ENCODE peak calls at places on chromosomes 12 and 14, in six cellular contexts. One of them, this sample, is unnamed.

GRCh38 chr12:88793091-88793490 is 212.8 kb upstream of the KITLG start:
- DNase-seq in stimulated activated CD4-positive, alpha-beta T cell treated with anti-CD3 and anti-CD28 coated beads, TNF-alpha, amount 100 ng/mL, for 4 hours: no peak
- DNase-seq in GDM1: no peak
- DNase-seq in GM12878: no peak
- DNase-seq in retinal pigment epithelial cell: no peak
- DNase-seq in endodermal cell: no peak
- DNase-seq in this sample: no peak

GRCh38 chr14:89067293-89067972 is 243.0 kb downstream of the TTC8 start:
- DNase-seq in stimulated activated CD4-positive, alpha-beta T cell treated with anti-CD3 and anti-CD28 coated beads, TNF-alpha, amount 100 ng/mL, for 4 hours: no peak
- DNase-seq in GDM1: no peak
- DNase-seq in GM12878: no peak
- DNase-seq in retinal pigment epithelial cell: no peak
- DNase-seq in endodermal cell: no peak
- DNase-seq in this sample: no peak

GRCh38 chr14:52439476-52439875 is 112.8 kb downstream of the TXNDC16 start:
- DNase-seq in stimulated activated CD4-positive, alpha-beta T cell treated with anti-CD3 and anti-CD28 coated beads, TNF-alpha, amount 100 ng/mL, for 4 hours: no peak
- DNase-seq in GDM1: no peak
- DNase-seq in GM12878: no peak
- DNase-seq in retinal pigment epithelial cell: no peak
- DNase-seq in endodermal cell: no peak
- DNase-seq in this sample: no peak

GRCh38 chr14:96630281-96630680 is 128.1 kb downstream of the PAPOLA start:
- DNase-seq in stimulated activated CD4-positive, alpha-beta T cell treated with anti-CD3 and anti-CD28 coated beads, TNF-alpha, amount 100 ng/mL, for 4 hours: no peak
- DNase-seq in GDM1: no peak
- DNase-seq in GM12878: no peak
- DNase-seq in retinal pigment epithelial cell: no peak
- DNase-seq in endodermal cell: no peak
- DNase-seq in this sample: no peak

GRCh38 chr12:53618340-53618739 is 7.8 kb downstream of the ATF7 start:
- DNase-seq in stimulated activated CD4-positive, alpha-beta T cell treated with anti-CD3 and anti-CD28 coated beads, TNF-alpha, amount 100 ng/mL, for 4 hours: no peak
- DNase-seq in GDM1: no peak
- DNase-seq in GM12878: no peak
- DNase-seq in retinal pigment epithelial cell: no peak
- DNase-seq in endodermal cell: no peak
- DNase-seq in this sample: no peak

GRCh38 chr12:125853670-125854069 is 788.4 kb downstream of the AACS start:
- DNase-seq in stimulated activated CD4-positive, alpha-beta T cell treated with anti-CD3 and anti-CD28 coated beads, TNF-alpha, amount 100 ng/mL, for 4 hours: no peak
- DNase-seq in GDM1: no peak
- DNase-seq in GM12878: no peak
- DNase-seq in retinal pigment epithelial cell: no peak
- DNase-seq in endodermal cell: no peak
- DNase-seq in this sample: no peak

GRCh38 chr12:104653730-104654328 is 197.1 kb downstream of the CHST11 start:
- DNase-seq in stimulated activated CD4-positive, alpha-beta T cell treated with anti-CD3 and anti-CD28 coated beads, TNF-alpha, amount 100 ng/mL, for 4 hours: no peak
- DNase-seq in GDM1: no peak
- DNase-seq in GM12878: no peak
- DNase-seq in retinal pigment epithelial cell: no peak
- DNase-seq in endodermal cell: peak; percentile 87
- DNase-seq in this sample: peak; percentile 16

GRCh38 chr14:37708481-37708880 is 113.1 kb downstream of the TTC6 start:
- DNase-seq in stimulated activated CD4-positive, alpha-beta T cell treated with anti-CD3 and anti-CD28 coated beads, TNF-alpha, amount 100 ng/mL, for 4 hours: no peak
- DNase-seq in GDM1: no peak
- DNase-seq in GM12878: no peak
- DNase-seq in retinal pigment epithelial cell: no peak
- DNase-seq in endodermal cell: no peak
- DNase-seq in this sample: no peak

GRCh38 chr14:54676822-54677708 is 110.1 kb downstream of the SAMD4A start:
- DNase-seq in stimulated activated CD4-positive, alpha-beta T cell treated with anti-CD3 and anti-CD28 coated beads, TNF-alpha, amount 100 ng/mL, for 4 hours: no peak
- DNase-seq in GDM1: no peak
- DNase-seq in GM12878: no peak
- DNase-seq in retinal pigment epithelial cell: peak; percentile 94
- DNase-seq in endodermal cell: peak; percentile 70
- DNase-seq in this sample: no peak

GRCh38 chr12:14629832-14630688 is 62.4 kb upstream of the PLBD1 start:
- DNase-seq in stimulated activated CD4-positive, alpha-beta T cell treated with anti-CD3 and anti-CD28 coated beads, TNF-alpha, amount 100 ng/mL, for 4 hours: peak; percentile 7
- DNase-seq in GDM1: no peak
- DNase-seq in GM12878: no peak
- DNase-seq in retinal pigment epithelial cell: no peak
- DNase-seq in endodermal cell: peak; percentile 96
- DNase-seq in this sample: peak; percentile 40

GRCh38 chr14:80055912-80056801 is 155.1 kb downstream of the DIO2 start:
- DNase-seq in stimulated activated CD4-positive, alpha-beta T cell treated with anti-CD3 and anti-CD28 coated beads, TNF-alpha, amount 100 ng/mL, for 4 hours: no peak
- DNase-seq in GDM1: no peak
- DNase-seq in GM12878: no peak
- DNase-seq in retinal pigment epithelial cell: peak; percentile 24
- DNase-seq in endodermal cell: peak; percentile 82
- DNase-seq in this sample: no peak

GRCh38 chr12:57198329-57198728 is 18.3 kb upstream of the NXPH4 start:
- DNase-seq in stimulated activated CD4-positive, alpha-beta T cell treated with anti-CD3 and anti-CD28 coated beads, TNF-alpha, amount 100 ng/mL, for 4 hours: no peak
- DNase-seq in GDM1: no peak
- DNase-seq in GM12878: no peak
- DNase-seq in retinal pigment epithelial cell: no peak
- DNase-seq in endodermal cell: no peak
- DNase-seq in this sample: no peak

GRCh38 chr12:80837342-80837978 is 100.3 kb downstream of the LIN7A start:
- DNase-seq in stimulated activated CD4-positive, alpha-beta T cell treated with anti-CD3 and anti-CD28 coated beads, TNF-alpha, amount 100 ng/mL, for 4 hours: no peak
- DNase-seq in GDM1: no peak
- DNase-seq in GM12878: no peak
- DNase-seq in retinal pigment epithelial cell: peak; percentile 17
- DNase-seq in endodermal cell: peak; percentile 84
- DNase-seq in this sample: no peak

GRCh38 chr14:53295985-53296582 is 143.0 kb upstream of the DDHD1 start:
- DNase-seq in stimulated activated CD4-positive, alpha-beta T cell treated with anti-CD3 and anti-CD28 coated beads, TNF-alpha, amount 100 ng/mL, for 4 hours: no peak
- DNase-seq in GDM1: no peak
- DNase-seq in GM12878: no peak
- DNase-seq in retinal pigment epithelial cell: no peak
- DNase-seq in endodermal cell: no peak
- DNase-seq in this sample: peak; percentile 4

GRCh38 chr12:113524495-113524894 is 52.8 kb upstream of the LHX5 start:
- DNase-seq in stimulated activated CD4-positive, alpha-beta T cell treated with anti-CD3 and anti-CD28 coated beads, TNF-alpha, amount 100 ng/mL, for 4 hours: no peak
- DNase-seq in GDM1: no peak
- DNase-seq in GM12878: no peak
- DNase-seq in retinal pigment epithelial cell: no peak
- DNase-seq in endodermal cell: peak; percentile 88
- DNase-seq in this sample: no peak

GRCh38 chr14:62206456-62206855 is 444.2 kb downstream of the SNAPC1 start:
- DNase-seq in stimulated activated CD4-positive, alpha-beta T cell treated with anti-CD3 and anti-CD28 coated beads, TNF-alpha, amount 100 ng/mL, for 4 hours: no peak
- DNase-seq in GDM1: no peak
- DNase-seq in GM12878: no peak
- DNase-seq in retinal pigment epithelial cell: no peak
- DNase-seq in endodermal cell: no peak
- DNase-seq in this sample: no peak

GRCh38 chr14:64879635-64880381 is at the start of gene SPTB:
- DNase-seq in stimulated activated CD4-positive, alpha-beta T cell treated with anti-CD3 and anti-CD28 coated beads, TNF-alpha, amount 100 ng/mL, for 4 hours: peak; percentile 55
- DNase-seq in GDM1: no peak
- DNase-seq in GM12878: no peak
- DNase-seq in retinal pigment epithelial cell: no peak
- DNase-seq in endodermal cell: peak; percentile 88
- DNase-seq in this sample: no peak

GRCh38 chr14:59688224-59689170 is 111.9 kb upstream of the CCDC175 start:
- DNase-seq in stimulated activated CD4-positive, alpha-beta T cell treated with anti-CD3 and anti-CD28 coated beads, TNF-alpha, amount 100 ng/mL, for 4 hours: no peak
- DNase-seq in GDM1: peak; percentile 67
- DNase-seq in GM12878: no peak
- DNase-seq in retinal pigment epithelial cell: peak; percentile 37
- DNase-seq in endodermal cell: peak; percentile 91
- DNase-seq in this sample: peak; percentile 13

GRCh38 chr12:131454418-131455217 is 256.3 kb upstream of the SFSWAP start:
- DNase-seq in stimulated activated CD4-positive, alpha-beta T cell treated with anti-CD3 and anti-CD28 coated beads, TNF-alpha, amount 100 ng/mL, for 4 hours: peak; percentile 7
- DNase-seq in GDM1: peak; percentile 61
- DNase-seq in GM12878: no peak
- DNase-seq in retinal pigment epithelial cell: no peak
- DNase-seq in endodermal cell: peak; percentile 96
- DNase-seq in this sample: peak; percentile 37

GRCh38 chr12:18747960-18748359 is 10.0 kb downstream of the CAPZA3 start:
- DNase-seq in stimulated activated CD4-positive, alpha-beta T cell treated with anti-CD3 and anti-CD28 coated beads, TNF-alpha, amount 100 ng/mL, for 4 hours: no peak
- DNase-seq in GDM1: no peak
- DNase-seq in GM12878: no peak
- DNase-seq in retinal pigment epithelial cell: peak; percentile 89
- DNase-seq in endodermal cell: peak; percentile 63
- DNase-seq in this sample: no peak

GRCh38 chr12:108729612-108730336 is 1.5 kb downstream of the CORO1C start:
- DNase-seq in stimulated activated CD4-positive, alpha-beta T cell treated with anti-CD3 and anti-CD28 coated beads, TNF-alpha, amount 100 ng/mL, for 4 hours: no peak
- DNase-seq in GDM1: no peak
- DNase-seq in GM12878: no peak
- DNase-seq in retinal pigment epithelial cell: no peak
- DNase-seq in endodermal cell: no peak
- DNase-seq in this sample: no peak

GRCh38 chr12:49969027-49969426 is 3.7 kb upstream of the AQP6 start:
- DNase-seq in stimulated activated CD4-positive, alpha-beta T cell treated with anti-CD3 and anti-CD28 coated beads, TNF-alpha, amount 100 ng/mL, for 4 hours: no peak
- DNase-seq in GDM1: no peak
- DNase-seq in GM12878: no peak
- DNase-seq in retinal pigment epithelial cell: no peak
- DNase-seq in endodermal cell: no peak
- DNase-seq in this sample: no peak

GRCh38 chr14:26466862-26467261 is 131.0 kb downstream of the NOVA1 start:
- DNase-seq in stimulated activated CD4-positive, alpha-beta T cell treated with anti-CD3 and anti-CD28 coated beads, TNF-alpha, amount 100 ng/mL, for 4 hours: no peak
- DNase-seq in GDM1: no peak
- DNase-seq in GM12878: no peak
- DNase-seq in retinal pigment epithelial cell: no peak
- DNase-seq in endodermal cell: no peak
- DNase-seq in this sample: no peak

GRCh38 chr12:120869376-120869775 is 34.8 kb downstream of the SPPL3 start:
- DNase-seq in stimulated activated CD4-positive, alpha-beta T cell treated with anti-CD3 and anti-CD28 coated beads, TNF-alpha, amount 100 ng/mL, for 4 hours: no peak
- DNase-seq in GDM1: no peak
- DNase-seq in GM12878: no peak
- DNase-seq in retinal pigment epithelial cell: no peak
- DNase-seq in endodermal cell: no peak
- DNase-seq in this sample: no peak

GRCh38 chr12:112937741-112938719 is at the start of gene OAS3:
- DNase-seq in stimulated activated CD4-positive, alpha-beta T cell treated with anti-CD3 and anti-CD28 coated beads, TNF-alpha, amount 100 ng/mL, for 4 hours: peak; percentile 25
- DNase-seq in GDM1: peak; percentile 68
- DNase-seq in GM12878: peak; percentile 45
- DNase-seq in retinal pigment epithelial cell: peak; percentile 8
- DNase-seq in endodermal cell: peak; percentile 78
- DNase-seq in this sample: no peak

GRCh38 chr14:33085799-33086198 is 147.1 kb downstream of the NPAS3 start:
- DNase-seq in stimulated activated CD4-positive, alpha-beta T cell treated with anti-CD3 and anti-CD28 coated beads, TNF-alpha, amount 100 ng/mL, for 4 hours: no peak
- DNase-seq in GDM1: no peak
- DNase-seq in GM12878: no peak
- DNase-seq in retinal pigment epithelial cell: no peak
- DNase-seq in endodermal cell: no peak
- DNase-seq in this sample: no peak

GRCh38 chr12:46246021-46246700 is 22.7 kb downstream of the SLC38A1 start:
- DNase-seq in stimulated activated CD4-positive, alpha-beta T cell treated with anti-CD3 and anti-CD28 coated beads, TNF-alpha, amount 100 ng/mL, for 4 hours: no peak
- DNase-seq in GDM1: no peak
- DNase-seq in GM12878: no peak
- DNase-seq in retinal pigment epithelial cell: no peak
- DNase-seq in endodermal cell: no peak
- DNase-seq in this sample: no peak

GRCh38 chr12:122412851-122413433 is 9.5 kb downstream of the CLIP1 start:
- DNase-seq in stimulated activated CD4-positive, alpha-beta T cell treated with anti-CD3 and anti-CD28 coated beads, TNF-alpha, amount 100 ng/mL, for 4 hours: no peak
- DNase-seq in GDM1: no peak
- DNase-seq in GM12878: no peak
- DNase-seq in retinal pigment epithelial cell: no peak
- DNase-seq in endodermal cell: no peak
- DNase-seq in this sample: no peak

GRCh38 chr14:99982449-99983250 is 82.6 kb upstream of the EVL start:
- DNase-seq in stimulated activated CD4-positive, alpha-beta T cell treated with anti-CD3 and anti-CD28 coated beads, TNF-alpha, amount 100 ng/mL, for 4 hours: peak; percentile 15
- DNase-seq in GDM1: peak; percentile 43
- DNase-seq in GM12878: peak; percentile 33
- DNase-seq in retinal pigment epithelial cell: no peak
- DNase-seq in endodermal cell: peak; percentile 82
- DNase-seq in this sample: peak; percentile 35

GRCh38 chr12:60501124-60501729 is 905.4 kb downstream of the SLC16A7 start:
- DNase-seq in stimulated activated CD4-positive, alpha-beta T cell treated with anti-CD3 and anti-CD28 coated beads, TNF-alpha, amount 100 ng/mL, for 4 hours: no peak
- DNase-seq in GDM1: no peak
- DNase-seq in GM12878: no peak
- DNase-seq in retinal pigment epithelial cell: peak; percentile 42
- DNase-seq in endodermal cell: no peak
- DNase-seq in this sample: no peak

GRCh38 chr12:74897425-74898211 is 312.0 kb downstream of the KCNC2 start:
- DNase-seq in stimulated activated CD4-positive, alpha-beta T cell treated with anti-CD3 and anti-CD28 coated beads, TNF-alpha, amount 100 ng/mL, for 4 hours: no peak
- DNase-seq in GDM1: no peak
- DNase-seq in GM12878: no peak
- DNase-seq in retinal pigment epithelial cell: no peak
- DNase-seq in endodermal cell: no peak
- DNase-seq in this sample: no peak

GRCh38 chr12:23887055-23887835 is 62.2 kb downstream of the SOX5 start:
- DNase-seq in stimulated activated CD4-positive, alpha-beta T cell treated with anti-CD3 and anti-CD28 coated beads, TNF-alpha, amount 100 ng/mL, for 4 hours: no peak
- DNase-seq in GDM1: no peak
- DNase-seq in GM12878: no peak
- DNase-seq in retinal pigment epithelial cell: no peak
- DNase-seq in endodermal cell: no peak
- DNase-seq in this sample: no peak

GRCh38 chr12:105915997-105916697 is 222.6 kb downstream of the NUAK1 start:
- DNase-seq in stimulated activated CD4-positive, alpha-beta T cell treated with anti-CD3 and anti-CD28 coated beads, TNF-alpha, amount 100 ng/mL, for 4 hours: no peak
- DNase-seq in GDM1: no peak
- DNase-seq in GM12878: no peak
- DNase-seq in retinal pigment epithelial cell: no peak
- DNase-seq in endodermal cell: no peak
- DNase-seq in this sample: no peak

GRCh38 chr12:34396861-34397590 is 374.7 kb downstream of the ALG10 start:
- DNase-seq in stimulated activated CD4-positive, alpha-beta T cell treated with anti-CD3 and anti-CD28 coated beads, TNF-alpha, amount 100 ng/mL, for 4 hours: no peak
- DNase-seq in GDM1: no peak
- DNase-seq in GM12878: no peak
- DNase-seq in retinal pigment epithelial cell: no peak
- DNase-seq in endodermal cell: peak; percentile 19
- DNase-seq in this sample: no peak

GRCh38 chr14:105201156-105201927 is 20.2 kb upstream of the NUDT14 start:
- DNase-seq in stimulated activated CD4-positive, alpha-beta T cell treated with anti-CD3 and anti-CD28 coated beads, TNF-alpha, amount 100 ng/mL, for 4 hours: no peak
- DNase-seq in GDM1: no peak
- DNase-seq in GM12878: no peak
- DNase-seq in retinal pigment epithelial cell: no peak
- DNase-seq in endodermal cell: peak; percentile 65
- DNase-seq in this sample: no peak

GRCh38 chr12:24767016-24767415 is 181.9 kb downstream of the BCAT1 start:
- DNase-seq in stimulated activated CD4-positive, alpha-beta T cell treated with anti-CD3 and anti-CD28 coated beads, TNF-alpha, amount 100 ng/mL, for 4 hours: no peak
- DNase-seq in GDM1: no peak
- DNase-seq in GM12878: no peak
- DNase-seq in retinal pigment epithelial cell: no peak
- DNase-seq in endodermal cell: no peak
- DNase-seq in this sample: no peak

GRCh38 chr12:49346659-49347306 is at the start of gene DNAJC22:
- DNase-seq in stimulated activated CD4-positive, alpha-beta T cell treated with anti-CD3 and anti-CD28 coated beads, TNF-alpha, amount 100 ng/mL, for 4 hours: no peak
- DNase-seq in GDM1: no peak
- DNase-seq in GM12878: no peak
- DNase-seq in retinal pigment epithelial cell: no peak
- DNase-seq in endodermal cell: peak; percentile 88
- DNase-seq in this sample: no peak

GRCh38 chr12:92556141-92556540 is 146.6 kb upstream of the PLEKHG7 start:
- DNase-seq in stimulated activated CD4-positive, alpha-beta T cell treated with anti-CD3 and anti-CD28 coated beads, TNF-alpha, amount 100 ng/mL, for 4 hours: no peak
- DNase-seq in GDM1: no peak
- DNase-seq in GM12878: no peak
- DNase-seq in retinal pigment epithelial cell: no peak
- DNase-seq in endodermal cell: no peak
- DNase-seq in this sample: no peak

GRCh38 chr14:33414041-33414440 is 475.4 kb downstream of the NPAS3 start:
- DNase-seq in stimulated activated CD4-positive, alpha-beta T cell treated with anti-CD3 and anti-CD28 coated beads, TNF-alpha, amount 100 ng/mL, for 4 hours: no peak
- DNase-seq in GDM1: peak; percentile 40
- DNase-seq in GM12878: peak; percentile 3
- DNase-seq in retinal pigment epithelial cell: no peak
- DNase-seq in endodermal cell: no peak
- DNase-seq in this sample: no peak

GRCh38 chr12:108629824-108630476 is 3.7 kb downstream of the SELPLG start:
- DNase-seq in stimulated activated CD4-positive, alpha-beta T cell treated with anti-CD3 and anti-CD28 coated beads, TNF-alpha, amount 100 ng/mL, for 4 hours: peak; percentile 31
- DNase-seq in GDM1: no peak
- DNase-seq in GM12878: no peak
- DNase-seq in retinal pigment epithelial cell: no peak
- DNase-seq in endodermal cell: peak; percentile 76
- DNase-seq in this sample: no peak